ENCODE peak calls at places on chromosomes 1 and 21, in six cellular contexts. B is HL-60, H is pancreas, M is PC-9, L is IMR-90, D is hepatocyte. Y is an unnamed sample.

GRCh38 chr1:38872401-38873026 is 634 bp downstream of the MYCBP start:
- DNase-seq in D (peak), H (no peak), B (no peak), L (peak), M (no peak), Y (no peak)

GRCh38 chr1:20343149-20343936 is 52.7 kb downstream of the VWA5B1 start:
- DNase-seq in H (no peak), D (peak), L (no peak), M (no peak), B (no peak), Y (no peak)

GRCh38 chr1:183883629-183884028 is 78.7 kb downstream of the RGL1 start:
- DNase-seq in L (no peak), B (peak), M (no peak), H (no peak), D (no peak), Y (no peak)

GRCh38 chr1:9413143-9413876 is 120.6 kb downstream of the SPSB1 start:
- DNase-seq in D (peak), M (peak), L (peak), H (peak), B (no peak), Y (peak)

GRCh38 chr1:1625404-1625775 is 6.6 kb upstream of the MMP23B start:
- DNase-seq in D (no peak), M (no peak), H (no peak), L (no peak), B (no peak), Y (no peak)

GRCh38 chr1:227766015-227766634 is 30.9 kb downstream of the SNAP47 start:
- DNase-seq in M (peak), H (peak), L (peak), D (peak), B (peak), Y (no peak)

GRCh38 chr1:224589006-224589405 is 27.1 kb upstream of the CNIH3 start:
- DNase-seq in H (no peak), D (no peak), M (no peak), B (no peak), L (peak), Y (no peak)

GRCh38 chr1:89942825-89943658 is 51.9 kb upstream of the ZNF326 start:
- DNase-seq in B (peak), D (peak), H (no peak), L (peak), M (peak), Y (no peak)

GRCh38 chr1:233598891-233599541 is 14.9 kb upstream of the KCNK1 start:
- DNase-seq in D (no peak), M (no peak), L (no peak), H (no peak), B (no peak), Y (no peak)

GRCh38 chr1:2112280-2112701 is 62.1 kb downstream of the PRKCZ start:
- DNase-seq in M (no peak), H (no peak), B (peak), D (no peak), L (no peak), Y (no peak)

GRCh38 chr1:169129109-169129789 is 22.8 kb downstream of the ATP1B1 start:
- DNase-seq in L (no peak), B (no peak), M (no peak), D (no peak), H (no peak), Y (no peak)

GRCh38 chr1:24154215-24154614 is 11.3 kb upstream of the IL22RA1 start:
- DNase-seq in M (no peak), L (no peak), H (no peak), D (no peak), B (no peak), Y (no peak)

GRCh38 chr1:161119017-161119378 is 1.1 kb downstream of the NIT1 start:
- DNase-seq in B (no peak), M (no peak), L (no peak), H (peak), D (peak), Y (no peak)

GRCh38 chr1:31739281-31739853 is 24.8 kb downstream of the ADGRB2 start:
- DNase-seq in M (no peak), B (no peak), D (peak), L (no peak), H (no peak), Y (no peak)

GRCh38 chr1:23864801-23865542 is 3.1 kb downstream of the FUCA1 start:
- DNase-seq in D (no peak), B (no peak), M (no peak), H (no peak), L (no peak), Y (no peak)

GRCh38 chr1:156711011-156711817 is 5.8 kb upstream of the CRABP2 start:
- DNase-seq in B (no peak), L (no peak), M (no peak), H (no peak), D (no peak), Y (no peak)

GRCh38 chr1:158818560-158818959 is 12.6 kb upstream of the MNDA start:
- DNase-seq in H (no peak), L (no peak), M (no peak), B (peak), D (no peak), Y (no peak)

GRCh38 chr1:81111818-81112217 is 688.9 kb upstream of the ADGRL2 start:
- DNase-seq in D (no peak), L (peak), H (no peak), B (no peak), M (no peak), Y (peak)

GRCh38 chr1:225343618-225344017 is 84.2 kb downstream of the LBR start:
- DNase-seq in L (peak), D (no peak), B (no peak), H (no peak), M (peak), Y (no peak)

GRCh38 chr21:38420140-38420539 is 78.1 kb downstream of the ERG start:
- DNase-seq in L (no peak), D (no peak), M (no peak), B (peak), H (no peak), Y (no peak)

GRCh38 chr1:233368106-233368783 is 40.7 kb downstream of the MAP3K21 start:
- DNase-seq in H (no peak), D (no peak), B (no peak), L (peak), M (no peak), Y (no peak)

GRCh38 chr1:153628638-153629342 is 556 bp downstream of the S100A1 start:
- DNase-seq in B (no peak), D (no peak), L (no peak), H (no peak), M (no peak), Y (no peak)

GRCh38 chr1:155646307-155646706 is 36.3 kb downstream of the MSTO1 start:
- DNase-seq in L (peak), H (no peak), M (no peak), D (no peak), B (peak), Y (no peak)

GRCh38 chr1:86229405-86229804 is 72.8 kb upstream of the COL24A1 start:
- DNase-seq in B (no peak), L (no peak), M (no peak), D (no peak), H (no peak), Y (no peak)

GRCh38 chr21:17391811-17392340 is 121.0 kb upstream of the CXADR start:
- DNase-seq in L (no peak), H (no peak), B (no peak), D (no peak), M (peak), Y (no peak)

GRCh38 chr1:47937586-47937985 is 59.6 kb downstream of the TRABD2B start:
- DNase-seq in D (no peak), L (no peak), B (no peak), H (no peak), M (no peak), Y (no peak)

GRCh38 chr21:34775793-34776192 is 107.0 kb downstream of the CLIC6 start:
- DNase-seq in B (no peak), L (no peak), D (no peak), H (no peak), M (no peak), Y (no peak)

GRCh38 chr1:15617173-15617873 is at the start of gene DDI2:
- DNase-seq in B (peak), D (peak), H (peak), M (peak), L (peak), Y (peak)

GRCh38 chr1:150970818-150971582 is 3.6 kb downstream of the CERS2 start:
- DNase-seq in L (peak), M (no peak), H (peak), B (no peak), D (peak), Y (peak)

GRCh38 chr1:46166521-46167462 is 8.1 kb upstream of the TSPAN1 start:
- DNase-seq in M (no peak), B (no peak), L (no peak), H (no peak), D (no peak), Y (no peak)

GRCh38 chr1:217193151-217193550 is 437.7 kb downstream of the GPATCH2 start:
- DNase-seq in B (no peak), D (no peak), H (no peak), L (no peak), M (no peak), Y (no peak)

GRCh38 chr1:179298952-179299351 is 5.4 kb downstream of the SOAT1 start:
- DNase-seq in H (no peak), M (no peak), B (no peak), D (no peak), L (no peak), Y (no peak)

GRCh38 chr1:204327359-204327758 is 32.4 kb downstream of the PLEKHA6 start:
- DNase-seq in M (no peak), D (no peak), L (no peak), H (no peak), B (no peak), Y (no peak)

GRCh38 chr1:223079498-223079897 is 63.5 kb downstream of the TLR5 start:
- DNase-seq in D (no peak), L (no peak), M (no peak), B (no peak), H (no peak), Y (no peak)

GRCh38 chr1:223076382-223076781 is 66.7 kb downstream of the TLR5 start:
- DNase-seq in M (no peak), L (no peak), D (no peak), B (no peak), H (no peak), Y (no peak)

GRCh38 chr1:223077434-223077833 is 65.6 kb downstream of the TLR5 start:
- DNase-seq in M (no peak), D (no peak), B (no peak), H (no peak), L (no peak), Y (no peak)

GRCh38 chr1:223084466-223084865 is 58.6 kb downstream of the TLR5 start:
- DNase-seq in M (no peak), L (no peak), B (no peak), H (peak), D (no peak), Y (no peak)

GRCh38 chr1:223081181-223081994 is 61.7 kb downstream of the TLR5 start:
- DNase-seq in L (peak), H (peak), M (peak), B (peak), D (peak), Y (peak)
- H3K4me3 ChIP-seq in L (peak), H (peak), M (peak), B (peak), D (no peak), Y (peak)

DNA sequence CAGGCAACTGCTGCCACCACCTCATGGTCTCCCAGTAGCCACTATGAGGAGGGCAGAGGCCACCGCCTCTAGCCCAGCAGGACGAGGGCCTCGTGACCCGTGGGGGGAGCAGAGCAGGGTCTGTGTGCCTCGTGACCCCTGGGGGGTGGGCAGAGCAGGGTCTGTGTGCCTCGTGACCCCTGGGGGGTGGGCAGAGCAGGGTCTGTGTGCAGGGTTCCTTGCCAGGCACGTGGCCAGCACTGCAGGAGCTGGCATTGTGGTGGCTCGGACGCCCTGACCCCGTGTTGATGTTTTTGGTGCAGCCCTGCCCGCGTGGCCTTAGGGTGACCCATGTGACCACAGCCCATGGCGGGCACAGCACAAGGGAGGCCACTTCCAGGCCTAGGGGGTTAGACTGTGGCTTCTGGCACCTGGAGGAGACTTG is 52.8 kb downstream of the SLX9 start:
- DNase-seq in B (no peak), L (no peak), D (no peak), M (no peak), H (no peak), Y (no peak)
- H3K27ac ChIP-seq in B (no peak), L (no peak), D (no peak), M (no peak), H (no peak), Y (no peak)

GRCh38 chr1:58575831-58576726 is 973 bp downstream of the TACSTD2 start:
- DNase-seq in L (no peak), B (no peak), M (no peak), H (peak), D (no peak), Y (no peak)

GRCh38 chr1:58573705-58574591 is 3.1 kb downstream of the TACSTD2 start:
- DNase-seq in M (peak), B (no peak), D (no peak), H (peak), L (no peak), Y (no peak)

GRCh38 chr1:58574816-58575215 is 2.2 kb downstream of the TACSTD2 start:
- DNase-seq in B (no peak), H (no peak), L (no peak), D (no peak), M (no peak), Y (no peak)

GRCh38 chr1:58577676-58578073 is 623 bp upstream of the TACSTD2 start:
- DNase-seq in B (no peak), L (no peak), H (no peak), D (no peak), M (no peak), Y (no peak)

DNA sequence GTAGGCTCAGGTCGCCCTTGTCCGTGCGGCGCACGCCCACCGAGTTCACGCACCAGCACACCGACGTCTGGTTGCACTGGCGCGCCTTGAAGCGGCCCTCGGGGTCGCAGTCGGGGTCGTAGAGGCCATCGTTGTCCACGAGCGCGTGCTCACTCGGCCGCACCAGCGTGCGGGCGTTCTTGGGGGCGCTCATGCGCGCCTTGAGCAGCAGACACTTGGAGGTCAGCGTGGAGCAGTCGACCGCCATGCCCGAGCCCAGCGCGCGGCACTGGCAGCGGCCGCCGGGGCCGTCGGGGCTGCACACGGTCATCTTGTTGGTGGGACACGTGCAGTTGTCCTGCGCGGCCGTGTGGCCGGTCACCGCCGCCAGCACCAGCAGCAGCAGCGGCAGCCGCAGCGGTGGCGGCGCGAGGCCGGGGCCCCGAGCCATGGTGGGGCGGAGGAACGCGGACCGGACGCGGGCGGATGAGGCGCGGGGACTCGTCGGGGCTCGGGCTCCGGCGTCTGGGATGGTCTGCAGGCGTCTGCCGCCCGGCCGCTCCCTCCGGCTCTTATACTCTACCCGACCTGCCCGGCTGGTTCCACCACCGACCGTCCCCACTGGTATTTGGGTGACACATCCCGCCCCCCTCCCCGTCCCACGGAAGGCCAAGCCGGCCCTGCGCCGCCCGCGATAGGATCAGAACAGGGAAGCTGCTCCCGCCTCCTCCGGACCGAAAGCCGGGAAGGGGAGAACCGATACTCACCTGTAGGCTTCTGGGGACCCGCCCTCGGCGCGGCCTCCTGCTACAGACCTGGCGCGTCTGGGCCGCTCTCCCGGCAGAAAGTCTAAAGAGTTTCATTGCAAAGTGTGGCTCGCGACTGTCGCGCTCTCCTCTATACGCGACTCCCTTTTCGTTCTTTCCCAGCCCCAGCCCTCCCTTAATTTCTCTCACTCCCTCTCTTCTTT is at the start of gene TACSTD2:
- DNase-seq in B (no peak), H (peak), L (no peak), D (peak), M (peak), Y (no peak)
- H3K4me3 ChIP-seq in B (no peak), H (peak), L (no peak), D (peak), M (peak), Y (peak)

GRCh38 chr1:236281286-236282158 is at the start of gene ERO1B:
- DNase-seq in D (peak), H (peak), L (peak), B (peak), M (no peak), Y (peak)
- H3K27ac ChIP-seq in D (no peak), H (peak), L (no peak), B (peak), M (no peak), Y (no peak)

DNA sequence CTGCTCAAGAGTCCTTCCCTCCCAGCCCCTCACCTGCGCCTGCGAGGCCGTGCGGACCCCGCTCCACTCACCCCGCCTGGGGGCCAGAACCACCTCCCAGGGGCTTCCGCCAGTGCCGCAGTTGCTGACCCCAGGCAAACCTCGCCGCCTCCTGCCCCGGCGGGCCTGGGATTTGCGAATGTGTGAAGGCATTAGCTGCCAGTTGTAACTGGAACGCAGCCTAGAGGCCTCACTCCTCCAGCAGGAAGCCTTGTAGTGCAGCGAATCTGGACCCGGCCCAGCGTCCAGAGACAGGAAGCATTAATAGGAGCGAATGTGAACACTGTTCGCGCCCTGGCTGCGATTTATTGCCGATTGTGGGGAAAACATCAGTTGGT is 140.9 kb upstream of the ARHGEF16 start:
- DNase-seq in D (peak), H (peak), B (no peak), M (no peak), L (peak), Y (peak)
- H3K4me3 ChIP-seq in D (no peak), H (no peak), B (no peak), M (no peak), L (no peak), Y (peak)

DNA sequence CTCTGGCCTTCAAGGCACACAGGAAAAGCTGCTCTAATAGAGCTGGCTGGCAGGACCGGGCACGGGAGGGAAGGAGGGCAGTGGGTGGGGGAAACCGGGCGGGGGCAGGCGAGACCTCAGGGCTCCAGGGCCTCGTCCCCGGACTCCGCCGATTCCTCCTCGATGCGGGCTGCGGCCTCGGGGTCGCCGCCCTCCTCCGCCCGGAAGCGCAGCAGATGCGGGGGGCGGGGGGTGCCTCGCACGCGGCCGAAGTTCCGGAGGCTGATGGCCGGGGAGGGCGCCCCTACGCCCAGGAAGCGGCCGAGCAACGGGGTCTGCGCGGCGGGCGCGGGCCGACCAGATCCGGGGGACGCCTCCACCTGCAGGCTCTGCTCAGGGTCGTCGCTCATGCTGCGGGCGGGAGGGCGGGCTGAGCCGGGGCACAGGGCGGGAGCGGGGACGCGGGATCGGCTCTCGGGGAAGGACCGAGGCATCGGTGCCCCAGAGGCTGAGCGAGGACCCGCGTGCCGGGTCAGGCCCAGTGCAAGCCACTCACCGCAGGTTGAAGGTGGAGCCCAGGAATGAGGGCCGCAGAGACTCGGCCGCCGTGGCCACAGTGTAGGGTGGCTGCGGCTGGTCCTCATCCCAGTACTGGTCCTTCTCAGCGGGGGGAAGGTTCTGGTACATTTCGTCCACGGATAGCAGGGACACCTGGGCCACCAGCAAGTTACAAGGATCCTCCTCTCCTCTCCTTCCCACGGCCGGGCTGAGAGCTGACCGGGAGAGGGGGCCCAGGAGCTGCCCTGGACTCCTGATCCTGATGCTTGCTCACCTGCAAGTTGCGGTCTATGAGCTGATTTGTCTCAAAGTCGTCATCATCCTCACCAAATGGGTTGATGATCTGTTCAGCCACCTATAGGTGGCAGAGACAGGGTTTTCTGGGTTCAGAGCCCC is 3.6 kb downstream of the BEST4 start:
- DNase-seq in D (no peak), M (no peak), B (no peak), L (no peak), H (no peak), Y (no peak)
- H3K27ac ChIP-seq in D (peak), M (no peak), B (no peak), L (no peak), H (no peak), Y (no peak)

DNA sequence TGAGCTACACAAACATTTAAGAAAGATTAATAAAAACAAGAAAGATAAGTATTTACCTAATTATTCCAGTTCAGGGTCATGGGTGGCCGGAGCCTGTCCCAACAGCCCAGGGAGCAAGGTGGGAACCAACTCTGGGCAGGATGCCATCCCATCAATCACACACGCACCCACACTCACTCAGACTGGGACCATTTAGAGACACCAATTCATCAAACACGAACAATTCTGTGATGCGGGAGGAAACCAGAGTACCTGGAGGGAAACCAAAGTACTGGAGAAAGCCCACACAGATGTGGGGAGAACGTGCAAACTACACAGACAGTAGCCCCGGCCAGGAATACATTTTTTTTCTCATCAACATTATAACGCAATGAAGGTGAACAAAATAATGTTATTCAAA is 16.2 kb downstream of the WASF2 start:
- DNase-seq in M (no peak), L (no peak), H (no peak), D (no peak), B (no peak), Y (no peak)
- H3K4me3 ChIP-seq in M (no peak), L (no peak), H (no peak), D (no peak), B (no peak), Y (no peak)

GRCh38 chr1:165632152-165632469 is 1.1 kb downstream of the MGST3 start:
- DNase-seq in H (no peak), B (no peak), L (no peak), M (no peak), D (no peak), Y (no peak)
- H3K27ac ChIP-seq in H (peak), B (peak), L (peak), M (peak), D (peak), Y (peak)

Y was measured in AG04450.